ENCODE peak calls at places on chromosomes 3 and 15, in ten cellular contexts. I, B, R, V, H, A, Q, S, K and T are unnamed samples.

GRCh38 chr3:188559069-188559410 is 405.1 kb downstream of the LPP start:
- DNase-seq in I (no peak), B (no peak), R (no peak), V (no peak), H (no peak), A (no peak), Q (no peak), S (no peak), K (no peak), T (no peak)

GRCh38 chr3:38107911-38108648 is 28.8 kb downstream of the ACAA1 start:
- DNase-seq in I (no peak), B (no peak), R (peak; percentile 20), V (no peak), H (no peak), A (no peak), Q (no peak), S (no peak), K (no peak), T (no peak)

GRCh38 chr15:28106294-28107110 is 7.4 kb upstream of the OCA2 start:
- DNase-seq in I (no peak), B (no peak), R (no peak), V (peak; percentile 67), H (no peak), A (no peak), Q (peak; percentile 27), S (peak; percentile 40), K (no peak), T (no peak)

GRCh38 chr3:188553569-188553968 is 399.6 kb downstream of the LPP start:
- DNase-seq in I (no peak), B (no peak), R (no peak), V (no peak), H (no peak), A (no peak), Q (no peak), S (no peak), K (no peak), T (no peak)

GRCh38 chr3:46380471-46381215 is 9.9 kb downstream of the CCR5 start:
- DNase-seq in I (no peak), B (no peak), R (no peak), V (no peak), H (peak; percentile 54), A (no peak), Q (no peak), S (no peak), K (no peak), T (no peak)

GRCh38 chr3:192467230-192468186 is 259.8 kb downstream of the FGF12 start:
- DNase-seq in I (peak; percentile 69), B (no peak), R (no peak), V (peak; percentile 60), H (peak; percentile 82), A (peak; percentile 72), Q (peak; percentile 76), S (peak; percentile 75), K (peak; percentile 59), T (no peak)

GRCh38 chr15:100601158-100601557 is 826 bp downstream of the LINS1 start:
- DNase-seq in I (peak; percentile 10), B (peak; percentile 2), R (no peak), V (no peak), H (no peak), A (no peak), Q (no peak), S (no peak), K (no peak), T (no peak)

GRCh38 chr3:172516318-172517214 is 6.7 kb downstream of the TNFSF10 start:
- DNase-seq in I (peak; percentile 59), B (no peak), R (peak; percentile 69), V (no peak), H (no peak), A (peak; percentile 72), Q (no peak), S (no peak), K (no peak), T (no peak)

GRCh38 chr3:8152826-8153418 is 348.7 kb upstream of the LMCD1 start:
- DNase-seq in I (no peak), B (no peak), R (no peak), V (no peak), H (no peak), A (no peak), Q (no peak), S (no peak), K (no peak), T (no peak)

GRCh38 chr3:155285936-155286335 is 7.5 kb downstream of the STRIT1 start:
- DNase-seq in I (no peak), B (no peak), R (no peak), V (no peak), H (no peak), A (no peak), Q (no peak), S (no peak), K (no peak), T (no peak)

GRCh38 chr15:60590935-60591490 is 112.1 kb upstream of the ICE2 start:
- DNase-seq in I (peak; percentile 61), B (no peak), R (peak; percentile 61), V (peak; percentile 81), H (no peak), A (peak; percentile 65), Q (peak; percentile 71), S (peak; percentile 86), K (no peak), T (peak; percentile 85)

GRCh38 chr3:177195242-177195940 is 1.9 kb downstream of the TBL1XR1 start:
- DNase-seq in I (no peak), B (no peak), R (no peak), V (no peak), H (no peak), A (peak; percentile 33), Q (no peak), S (no peak), K (no peak), T (no peak)

GRCh38 chr3:16295298-16295890 is 30.4 kb downstream of the OXNAD1 start:
- DNase-seq in I (no peak), B (no peak), R (no peak), V (no peak), H (no peak), A (no peak), Q (no peak), S (no peak), K (no peak), T (no peak)

GRCh38 chr3:142022381-142022780 is 127.0 kb downstream of the TFDP2 start:
- DNase-seq in I (no peak), B (no peak), R (no peak), V (no peak), H (no peak), A (no peak), Q (no peak), S (no peak), K (no peak), T (no peak)

GRCh38 chr3:53938645-53939044 is 47.0 kb upstream of the SELENOK start:
- DNase-seq in I (peak; percentile 51), B (no peak), R (no peak), V (no peak), H (peak; percentile 59), A (peak; percentile 42), Q (peak; percentile 52), S (peak; percentile 55), K (peak; percentile 47), T (no peak)

GRCh38 chr3:161576733-161577510 is 80.3 kb downstream of the OTOL1 start:
- DNase-seq in I (no peak), B (no peak), R (no peak), V (no peak), H (peak; percentile 25), A (no peak), Q (no peak), S (no peak), K (peak; percentile 56), T (no peak)

GRCh38 chr3:6921876-6922275 is 61.0 kb downstream of the GRM7 start:
- DNase-seq in I (no peak), B (no peak), R (no peak), V (no peak), H (no peak), A (no peak), Q (no peak), S (no peak), K (no peak), T (no peak)

GRCh38 chr3:9549600-9549999 is 4.0 kb downstream of the LHFPL4 start:
- DNase-seq in I (no peak), B (no peak), R (no peak), V (no peak), H (no peak), A (no peak), Q (no peak), S (no peak), K (no peak), T (no peak)

GRCh38 chr15:38707802-38708671 is 143.4 kb upstream of the RASGRP1 start:
- DNase-seq in I (peak; percentile 69), B (no peak), R (no peak), V (no peak), H (peak; percentile 34), A (peak; percentile 39), Q (peak; percentile 36), S (peak; percentile 66), K (no peak), T (no peak)

GRCh38 chr3:25724948-25725645 is 58.1 kb downstream of the NGLY1 start:
- DNase-seq in I (no peak), B (no peak), R (no peak), V (no peak), H (no peak), A (no peak), Q (no peak), S (no peak), K (no peak), T (no peak)

GRCh38 chr15:99721896-99722295 is 11.3 kb downstream of the LYSMD4 start:
- DNase-seq in I (no peak), B (no peak), R (no peak), V (no peak), H (no peak), A (no peak), Q (no peak), S (no peak), K (no peak), T (peak; percentile 25)

GRCh38 chr3:2456788-2457187 is 358.1 kb downstream of the CNTN4 start:
- DNase-seq in I (no peak), B (no peak), R (no peak), V (no peak), H (no peak), A (no peak), Q (no peak), S (no peak), K (no peak), T (no peak)

GRCh38 chr15:93861413-93861812 is 369.9 kb upstream of the MCTP2 start:
- DNase-seq in I (no peak), B (no peak), R (no peak), V (no peak), H (no peak), A (no peak), Q (no peak), S (no peak), K (no peak), T (no peak)

GRCh38 chr3:131630117-131630516 is 127.3 kb upstream of the MRPL3 start:
- DNase-seq in I (no peak), B (no peak), R (no peak), V (no peak), H (no peak), A (no peak), Q (no peak), S (no peak), K (no peak), T (no peak)

GRCh38 chr15:64697911-64698369 is 77.4 kb downstream of the RBPMS2 start:
- DNase-seq in I (no peak), B (no peak), R (peak; percentile 36), V (no peak), H (no peak), A (no peak), Q (no peak), S (no peak), K (no peak), T (no peak)

GRCh38 chr3:187368765-187369450 is 723 bp downstream of the RTP4 start:
- DNase-seq in I (no peak), B (no peak), R (no peak), V (no peak), H (no peak), A (no peak), Q (no peak), S (no peak), K (no peak), T (no peak)

GRCh38 chr3:18369561-18370185 is 55.5 kb downstream of the SATB1 start:
- DNase-seq in I (no peak), B (no peak), R (no peak), V (no peak), H (no peak), A (peak; percentile 40), Q (no peak), S (peak; percentile 45), K (peak; percentile 82), T (no peak)

GRCh38 chr3:195753609-195754008 is 32.8 kb downstream of the MUC20 start:
- DNase-seq in I (no peak), B (no peak), R (no peak), V (no peak), H (no peak), A (no peak), Q (no peak), S (no peak), K (no peak), T (no peak)